ENCODE peak calls at places on chromosomes 2 and 18, in five cellular contexts. X, Z, V, S and A are unnamed samples.

GRCh38 chr2:53756644-53757043 is 11.0 kb upstream of the CHAC2 start:
- DNase-seq in V (no peak), S (no peak), Z (no peak), X (no peak), A (no peak)

GRCh38 chr2:207227062-207227748 is 61.5 kb upstream of the KLF7 start:
- DNase-seq in V (no peak), Z (peak; percentile 39), S (no peak), X (no peak), A (no peak)

GRCh38 chr2:222468338-222468737 is 44.0 kb downstream of the SGPP2 start:
- DNase-seq in S (peak; percentile 36), V (peak; percentile 27), X (no peak), Z (no peak), A (no peak)

GRCh38 chr18:32775628-32776027 is 2.8 kb upstream of the KLHL14 start:
- DNase-seq in S (no peak), X (no peak), V (no peak), Z (no peak), A (no peak)

GRCh38 chr2:152400607-152401214 is 65.7 kb downstream of the FMNL2 start:
- DNase-seq in Z (no peak), X (no peak), S (no peak), V (no peak), A (no peak)

GRCh38 chr18:58789856-58790255 is 74.8 kb upstream of the ZNF532 start:
- DNase-seq in S (no peak), X (no peak), V (no peak), Z (no peak), A (no peak)

GRCh38 chr2:71892132-71892730 is 255.4 kb downstream of the CYP26B1 start:
- DNase-seq in Z (no peak), S (no peak), V (no peak), X (no peak), A (no peak)

GRCh38 chr2:75342504-75343175 is 143.3 kb upstream of the TACR1 start:
- DNase-seq in X (no peak), S (no peak), V (no peak), Z (no peak), A (no peak)

GRCh38 chr2:52414596-52414995 is 1353.0 kb upstream of the CHAC2 start:
- DNase-seq in S (no peak), Z (no peak), X (no peak), V (no peak), A (no peak)

GRCh38 chr2:207156045-207156444 is 9.7 kb downstream of the KLF7 start:
- DNase-seq in X (no peak), Z (no peak), V (no peak), S (no peak), A (no peak)

GRCh38 chr2:209495855-209496585 is 72.2 kb downstream of the MAP2 start:
- DNase-seq in V (peak; percentile 86), Z (peak; percentile 98), X (no peak), S (peak; percentile 8), A (peak; percentile 90)

GRCh38 chr18:41462946-41463345 is 492.1 kb upstream of the PIK3C3 start:
- DNase-seq in Z (no peak), S (no peak), X (no peak), V (no peak), A (no peak)

GRCh38 chr2:142965464-142965863 is 88.0 kb downstream of the KYNU start:
- DNase-seq in S (no peak), X (no peak), V (no peak), Z (peak; percentile 78), A (no peak)

GRCh38 chr2:71609029-71609428 is 155.7 kb downstream of the DYSF start:
- DNase-seq in S (peak; percentile 14), Z (no peak), V (no peak), X (no peak), A (no peak)

GRCh38 chr2:195559431-195559914 is 97.6 kb upstream of the SLC39A10 start:
- DNase-seq in S (no peak), Z (peak; percentile 100), X (no peak), V (no peak), A (no peak)

GRCh38 chr2:42338567-42339190 is 22.3 kb downstream of the COX7A2L start:
- DNase-seq in Z (no peak), X (no peak), S (no peak), V (no peak), A (no peak)

GRCh38 chr2:14385043-14385442 is 247.5 kb upstream of the LRATD1 start:
- DNase-seq in X (no peak), S (no peak), Z (peak; percentile 2), V (no peak), A (no peak)

GRCh38 chr18:74722237-74722636 is 124.6 kb downstream of the ZNF407 start:
- DNase-seq in S (no peak), Z (peak; percentile 49), X (no peak), V (no peak), A (no peak)

GRCh38 chr2:182946949-182947348 is 80.5 kb upstream of the FRZB start:
- DNase-seq in Z (peak; percentile 22), X (no peak), V (no peak), S (peak; percentile 36), A (no peak)

GRCh38 chr18:78494686-78495085 is 484.9 kb upstream of the SALL3 start:
- DNase-seq in Z (no peak), V (no peak), S (no peak), X (no peak), A (no peak)

GRCh38 chr2:162041465-162041864 is 32.5 kb downstream of the DPP4 start:
- DNase-seq in V (no peak), Z (no peak), X (no peak), S (no peak), A (no peak)

GRCh38 chr18:50748243-50749229 is 71.3 kb downstream of the MRO start:
- DNase-seq in S (no peak), Z (no peak), V (no peak), X (no peak), A (no peak)

GRCh38 chr2:71186973-71187372 is 39.9 kb downstream of the PAIP2B start:
- DNase-seq in Z (no peak), V (no peak), S (no peak), X (no peak), A (no peak)

GRCh38 chr2:59182249-59182648 is 941.1 kb upstream of the FANCL start:
- DNase-seq in X (peak; percentile 38), V (peak; percentile 22), S (peak; percentile 52), Z (peak; percentile 15), A (peak; percentile 10)

GRCh38 chr2:24076849-24077534 is 866 bp upstream of the SF3B6 start:
- DNase-seq in V (no peak), Z (no peak), X (no peak), S (peak; percentile 49), A (no peak)

GRCh38 chr18:47547539-47548202 is 296.2 kb upstream of the SKOR2 start:
- DNase-seq in Z (no peak), S (no peak), X (no peak), V (no peak), A (no peak)

GRCh38 chr18:6414723-6415362 is at the start of gene L3MBTL4:
- DNase-seq in Z (no peak), X (no peak), S (peak; percentile 87), V (no peak), A (no peak)
- TF ChIP-seq SMC3 in Z (no peak), X (no peak), S (no peak), V (no peak), A (no peak)

DNA sequence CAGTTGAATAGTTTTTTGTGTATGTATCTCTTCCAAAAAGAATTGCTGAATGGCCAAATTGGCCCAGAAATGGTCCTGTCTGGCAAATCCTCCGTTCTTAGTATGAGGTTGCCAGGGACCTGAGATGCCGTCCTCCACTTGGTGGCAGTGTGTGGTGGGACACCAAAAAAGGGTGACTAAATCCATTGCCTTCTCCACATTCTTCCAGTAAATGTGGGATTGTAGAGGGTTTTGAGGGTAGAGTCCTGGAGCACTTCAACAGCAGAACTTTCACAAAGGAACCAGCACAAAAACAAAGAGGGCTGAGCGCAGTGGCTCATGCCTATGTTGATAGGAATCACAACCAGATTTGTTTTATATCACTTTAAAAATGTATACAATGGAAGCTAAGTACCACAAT is 199.9 kb downstream of the BCL2 start:
- DNase-seq in Z (peak; percentile 8), S (peak; percentile 59), X (no peak), V (peak; percentile 6), A (peak; percentile 11)
- TF ChIP-seq SMC3 in Z (no peak), S (peak; percentile 56), X (no peak), V (peak; percentile 11), A (no peak)

DNA sequence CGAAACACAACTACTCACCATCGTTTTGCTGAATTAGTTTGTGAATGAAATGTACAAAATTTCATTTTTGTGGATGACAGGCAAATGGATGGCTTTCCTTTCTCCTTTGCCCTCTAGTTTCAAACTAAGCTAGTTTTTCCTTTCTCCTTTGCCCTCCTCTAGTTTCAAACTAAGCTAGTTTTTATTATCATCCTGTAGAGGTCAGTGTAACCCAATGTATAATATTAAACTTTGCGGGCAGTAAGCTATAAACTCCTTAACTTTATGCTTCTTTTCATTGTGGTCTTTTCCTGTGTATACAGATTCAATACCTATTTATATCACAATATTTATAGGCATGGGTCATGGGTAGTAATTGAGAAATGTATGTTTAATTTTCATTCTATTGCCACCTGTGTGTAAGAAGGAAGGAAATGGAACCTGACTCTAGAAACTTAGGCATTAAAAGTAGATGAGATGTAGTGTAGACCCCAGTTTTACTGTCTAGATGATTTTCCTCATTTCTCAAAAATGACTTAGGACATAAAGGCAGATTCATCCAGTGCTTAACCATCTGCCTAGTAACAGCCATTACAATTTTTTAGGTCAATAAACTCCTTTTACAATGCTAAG is 58.1 kb downstream of the MAP3K19 start:
- DNase-seq in V (peak; percentile 33), S (peak; percentile 42), X (peak; percentile 35), Z (peak; percentile 50), A (peak; percentile 18)
- TF ChIP-seq SMC3 in V (peak; percentile 28), S (no peak), X (peak; percentile 9), Z (peak; percentile 33), A (peak; percentile 41)

GRCh38 chr2:48444404-48444803 is 85.5 kb upstream of the STON1 start:
- DNase-seq in S (no peak), X (no peak), V (no peak), Z (no peak), A (no peak)
- TF ChIP-seq SMC3 in S (no peak), X (no peak), V (no peak), Z (no peak), A (no peak)

GRCh38 chr2:164910091-164910899 is 45.0 kb downstream of the SLC38A11 start:
- DNase-seq in X (no peak), S (no peak), Z (peak; percentile 77), V (peak; percentile 63), A (no peak)
- TF ChIP-seq SMC3 in X (no peak), S (no peak), Z (no peak), V (no peak), A (no peak)

GRCh38 chr2:191382801-191383200 is 137.6 kb downstream of the MYO1B start:
- DNase-seq in S (no peak), X (no peak), Z (peak; percentile 81), V (peak; percentile 87), A (peak; percentile 84)
- TF ChIP-seq SMC3 in S (no peak), X (no peak), Z (no peak), V (peak; percentile 19), A (no peak)